ENCODE peak calls at places on chromosomes 11 and 22, in eight cellular contexts. One of them, this sample, is unnamed.

GRCh38 chr11:118232659-118233058 is 7.8 kb upstream of the JAML start:
- DNase-seq in body of pancreas: no peak
- DNase-seq in esophagus muscularis mucosa: no peak
- DNase-seq in A673: no peak
- DNase-seq in neural progenitor cell: no peak
- DNase-seq in left ventricle myocardium inferior: no peak
- DNase-seq in Peyer's patch: no peak
- DNase-seq in right atrium auricular region: no peak
- DNase-seq in this sample: no peak

GRCh38 chr22:50705851-50706351 is 32.1 kb upstream of the ACR start:
- DNase-seq in Peyer's patch: no peak
- DNase-seq in neural progenitor cell: no peak
- DNase-seq in esophagus muscularis mucosa: no peak
- DNase-seq in A673: no peak
- DNase-seq in left ventricle myocardium inferior: peak
- DNase-seq in right atrium auricular region: no peak
- DNase-seq in body of pancreas: no peak
- DNase-seq in this sample: no peak

GRCh38 chr22:40960137-40960536 is 9.0 kb downstream of the RBX1 start:
- DNase-seq in esophagus muscularis mucosa: no peak
- DNase-seq in A673: no peak
- DNase-seq in left ventricle myocardium inferior: no peak
- DNase-seq in right atrium auricular region: no peak
- DNase-seq in body of pancreas: no peak
- DNase-seq in neural progenitor cell: no peak
- DNase-seq in Peyer's patch: peak
- DNase-seq in this sample: no peak

GRCh38 chr11:78630155-78630554 is 55.5 kb upstream of the NARS2 start:
- DNase-seq in esophagus muscularis mucosa: no peak
- DNase-seq in right atrium auricular region: no peak
- DNase-seq in Peyer's patch: no peak
- DNase-seq in left ventricle myocardium inferior: no peak
- DNase-seq in neural progenitor cell: no peak
- DNase-seq in A673: no peak
- DNase-seq in body of pancreas: no peak
- DNase-seq in this sample: no peak

GRCh38 chr11:25094085-25094802 is 597.4 kb downstream of the LUZP2 start:
- DNase-seq in Peyer's patch: no peak
- DNase-seq in esophagus muscularis mucosa: no peak
- DNase-seq in right atrium auricular region: no peak
- DNase-seq in left ventricle myocardium inferior: peak
- DNase-seq in A673: no peak
- DNase-seq in neural progenitor cell: no peak
- DNase-seq in body of pancreas: no peak
- DNase-seq in this sample: no peak

GRCh38 chr11:12246169-12246568 is 131.2 kb upstream of the PARVA start:
- DNase-seq in A673: no peak
- DNase-seq in Peyer's patch: no peak
- DNase-seq in body of pancreas: no peak
- DNase-seq in left ventricle myocardium inferior: no peak
- DNase-seq in neural progenitor cell: no peak
- DNase-seq in right atrium auricular region: no peak
- DNase-seq in esophagus muscularis mucosa: no peak
- DNase-seq in this sample: no peak

GRCh38 chr11:44525473-44526252 is 39.8 kb upstream of the CD82 start:
- DNase-seq in Peyer's patch: no peak
- DNase-seq in body of pancreas: no peak
- DNase-seq in esophagus muscularis mucosa: no peak
- DNase-seq in A673: no peak
- DNase-seq in left ventricle myocardium inferior: no peak
- DNase-seq in right atrium auricular region: no peak
- DNase-seq in neural progenitor cell: no peak
- DNase-seq in this sample: no peak

GRCh38 chr11:7511405-7511804 is 2.4 kb upstream of the PPFIBP2 start:
- DNase-seq in Peyer's patch: peak
- DNase-seq in neural progenitor cell: no peak
- DNase-seq in body of pancreas: peak
- DNase-seq in left ventricle myocardium inferior: peak
- DNase-seq in A673: no peak
- DNase-seq in esophagus muscularis mucosa: no peak
- DNase-seq in right atrium auricular region: peak
- DNase-seq in this sample: no peak

GRCh38 chr11:77361184-77361583 is 59.7 kb upstream of the GDPD4 start:
- DNase-seq in A673: no peak
- DNase-seq in Peyer's patch: no peak
- DNase-seq in right atrium auricular region: no peak
- DNase-seq in left ventricle myocardium inferior: no peak
- DNase-seq in neural progenitor cell: peak
- DNase-seq in body of pancreas: no peak
- DNase-seq in esophagus muscularis mucosa: no peak
- DNase-seq in this sample: no peak

GRCh38 chr11:116234989-116235567 is 537.7 kb downstream of the BUD13 start:
- DNase-seq in body of pancreas: no peak
- DNase-seq in Peyer's patch: no peak
- DNase-seq in A673: no peak
- DNase-seq in neural progenitor cell: no peak
- DNase-seq in right atrium auricular region: no peak
- DNase-seq in left ventricle myocardium inferior: no peak
- DNase-seq in esophagus muscularis mucosa: no peak
- DNase-seq in this sample: no peak

GRCh38 chr11:117444256-117445096 is 116.8 kb downstream of the CEP164 start:
- DNase-seq in body of pancreas: no peak
- DNase-seq in esophagus muscularis mucosa: no peak
- DNase-seq in A673: no peak
- DNase-seq in right atrium auricular region: no peak
- DNase-seq in neural progenitor cell: no peak
- DNase-seq in left ventricle myocardium inferior: no peak
- DNase-seq in Peyer's patch: no peak
- DNase-seq in this sample: no peak

GRCh38 chr11:74559110-74559933 is 33.1 kb upstream of the POLD3 start:
- DNase-seq in right atrium auricular region: no peak
- DNase-seq in A673: no peak
- DNase-seq in Peyer's patch: no peak
- DNase-seq in body of pancreas: no peak
- DNase-seq in neural progenitor cell: no peak
- DNase-seq in esophagus muscularis mucosa: no peak
- DNase-seq in left ventricle myocardium inferior: no peak
- DNase-seq in this sample: no peak

GRCh38 chr22:34946339-34946985 is 119.5 kb upstream of the ISX start:
- DNase-seq in body of pancreas: no peak
- DNase-seq in left ventricle myocardium inferior: no peak
- DNase-seq in right atrium auricular region: no peak
- DNase-seq in A673: no peak
- DNase-seq in Peyer's patch: no peak
- DNase-seq in neural progenitor cell: no peak
- DNase-seq in esophagus muscularis mucosa: no peak
- DNase-seq in this sample: no peak

GRCh38 chr11:2534131-2534956 is 89.5 kb downstream of the KCNQ1 start:
- DNase-seq in neural progenitor cell: no peak
- DNase-seq in right atrium auricular region: no peak
- DNase-seq in body of pancreas: no peak
- DNase-seq in esophagus muscularis mucosa: no peak
- DNase-seq in Peyer's patch: peak
- DNase-seq in A673: no peak
- DNase-seq in left ventricle myocardium inferior: peak
- DNase-seq in this sample: no peak
- H3K27ac ChIP-seq in neural progenitor cell: no peak
- H3K27ac ChIP-seq in right atrium auricular region: peak
- H3K27ac ChIP-seq in body of pancreas: peak
- H3K27ac ChIP-seq in esophagus muscularis mucosa: no peak
- H3K27ac ChIP-seq in Peyer's patch: no peak
- H3K27ac ChIP-seq in A673: no peak
- H3K27ac ChIP-seq in left ventricle myocardium inferior: peak
- H3K27ac ChIP-seq in this sample: peak

DNA sequence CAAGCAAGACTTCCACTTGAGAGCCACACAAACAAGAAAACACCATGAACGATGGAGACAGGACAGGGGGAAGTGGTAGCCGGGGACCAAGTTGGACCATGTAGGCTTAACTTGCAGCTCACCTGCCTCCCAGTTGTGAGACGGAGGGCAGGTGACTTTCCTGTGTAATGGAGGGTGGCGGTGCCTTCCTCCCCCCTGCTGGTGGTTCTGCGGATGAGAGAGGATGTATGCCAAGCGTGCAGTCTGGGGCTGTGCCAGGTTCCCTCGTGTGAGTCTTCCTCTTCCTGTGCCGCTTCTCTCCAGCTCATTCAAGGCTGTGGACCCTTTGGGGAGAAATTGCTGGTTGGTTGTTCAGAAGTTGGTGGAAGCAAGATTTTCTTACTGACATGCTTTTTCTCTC is 35.1 kb downstream of the MPPED1 start:
- DNase-seq in left ventricle myocardium inferior: no peak
- DNase-seq in Peyer's patch: no peak
- DNase-seq in A673: peak
- DNase-seq in right atrium auricular region: no peak
- DNase-seq in body of pancreas: no peak
- DNase-seq in esophagus muscularis mucosa: no peak
- DNase-seq in neural progenitor cell: no peak
- DNase-seq in this sample: no peak
- TF ChIP-seq CTCF in left ventricle myocardium inferior: no peak
- TF ChIP-seq CTCF in Peyer's patch: no peak
- TF ChIP-seq CTCF in A673: no peak
- TF ChIP-seq CTCF in right atrium auricular region: no peak
- TF ChIP-seq CTCF in body of pancreas: no peak
- TF ChIP-seq CTCF in esophagus muscularis mucosa: no peak
- TF ChIP-seq CTCF in neural progenitor cell: no peak
- TF ChIP-seq CTCF in this sample: no peak

GRCh38 chr11:115221461-115222069 is 282.6 kb downstream of the CADM1 start:
- DNase-seq in right atrium auricular region: no peak
- DNase-seq in left ventricle myocardium inferior: no peak
- DNase-seq in A673: no peak
- DNase-seq in body of pancreas: no peak
- DNase-seq in Peyer's patch: no peak
- DNase-seq in esophagus muscularis mucosa: no peak
- DNase-seq in neural progenitor cell: no peak
- DNase-seq in this sample: no peak
- H3K4me3 ChIP-seq in right atrium auricular region: no peak
- H3K4me3 ChIP-seq in left ventricle myocardium inferior: no peak
- H3K4me3 ChIP-seq in A673: no peak
- H3K4me3 ChIP-seq in body of pancreas: no peak
- H3K4me3 ChIP-seq in Peyer's patch: no peak
- H3K4me3 ChIP-seq in esophagus muscularis mucosa: no peak
- H3K4me3 ChIP-seq in neural progenitor cell: no peak
- H3K4me3 ChIP-seq in this sample: no peak

GRCh38 chr11:124872741-124873140 is 7.5 kb downstream of the ROBO3 start:
- DNase-seq in A673: no peak
- DNase-seq in left ventricle myocardium inferior: no peak
- DNase-seq in neural progenitor cell: peak
- DNase-seq in body of pancreas: no peak
- DNase-seq in right atrium auricular region: no peak
- DNase-seq in Peyer's patch: no peak
- DNase-seq in esophagus muscularis mucosa: no peak
- DNase-seq in this sample: no peak
- H3K27ac ChIP-seq in A673: no peak
- H3K27ac ChIP-seq in left ventricle myocardium inferior: no peak
- H3K27ac ChIP-seq in neural progenitor cell: no peak
- H3K27ac ChIP-seq in body of pancreas: no peak
- H3K27ac ChIP-seq in right atrium auricular region: no peak
- H3K27ac ChIP-seq in Peyer's patch: no peak
- H3K27ac ChIP-seq in esophagus muscularis mucosa: no peak
- H3K27ac ChIP-seq in this sample: no peak

DNA sequence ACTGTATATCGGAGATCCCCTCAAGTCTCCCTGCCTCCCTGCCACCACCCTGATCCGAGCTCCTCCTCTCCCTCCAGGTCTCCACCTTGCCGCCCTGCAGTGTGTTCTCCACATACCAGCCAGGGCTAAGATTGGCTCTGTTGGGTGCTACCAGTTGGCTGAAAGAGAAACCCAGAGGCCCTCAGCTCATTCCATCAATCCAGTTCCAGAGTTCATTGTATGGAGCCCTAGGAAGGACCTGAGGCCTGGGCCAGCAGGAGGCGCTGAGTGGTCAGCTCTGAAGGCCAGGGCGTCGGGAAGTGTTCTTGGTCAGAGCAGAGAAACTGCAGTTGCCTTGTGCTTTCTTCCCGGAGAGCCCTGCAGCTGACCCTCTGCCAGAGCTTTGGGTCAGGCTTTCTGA is 2.2 kb upstream of the TOP3B start:
- DNase-seq in A673: no peak
- DNase-seq in left ventricle myocardium inferior: no peak
- DNase-seq in Peyer's patch: no peak
- DNase-seq in esophagus muscularis mucosa: no peak
- DNase-seq in neural progenitor cell: peak
- DNase-seq in body of pancreas: no peak
- DNase-seq in right atrium auricular region: no peak
- DNase-seq in this sample: no peak
- TF ChIP-seq CTCF in A673: peak
- TF ChIP-seq CTCF in left ventricle myocardium inferior: peak
- TF ChIP-seq CTCF in Peyer's patch: no peak
- TF ChIP-seq CTCF in esophagus muscularis mucosa: no peak
- TF ChIP-seq CTCF in neural progenitor cell: peak
- TF ChIP-seq CTCF in body of pancreas: no peak
- TF ChIP-seq CTCF in right atrium auricular region: no peak
- TF ChIP-seq CTCF in this sample: peak

GRCh38 chr22:22050141-22050775 is 67.7 kb upstream of the TOP3B start:
- DNase-seq in body of pancreas: no peak
- DNase-seq in Peyer's patch: no peak
- DNase-seq in esophagus muscularis mucosa: no peak
- DNase-seq in neural progenitor cell: no peak
- DNase-seq in right atrium auricular region: no peak
- DNase-seq in A673: no peak
- DNase-seq in left ventricle myocardium inferior: no peak
- DNase-seq in this sample: no peak
- H3K4me3 ChIP-seq in body of pancreas: no peak
- H3K4me3 ChIP-seq in Peyer's patch: no peak
- H3K4me3 ChIP-seq in esophagus muscularis mucosa: no peak
- H3K4me3 ChIP-seq in neural progenitor cell: no peak
- H3K4me3 ChIP-seq in right atrium auricular region: no peak
- H3K4me3 ChIP-seq in A673: no peak
- H3K4me3 ChIP-seq in left ventricle myocardium inferior: no peak
- H3K4me3 ChIP-seq in this sample: no peak